ENCODE peak calls at places on chromosome 17, in eight cellular contexts. E, A, Z, M, I, G, S and T are unnamed samples.

GRCh38 chr17:77693301-77693700 is 265.2 kb upstream of the TNRC6C start:
- DNase-seq in E (no peak), A (no peak), Z (no peak), M (no peak), I (no peak), G (no peak), S (no peak), T (no peak)

GRCh38 chr17:4945176-4945943 is 3.0 kb downstream of the PFN1 start:
- DNase-seq in E (peak), A (no peak), Z (peak), M (peak), I (peak), G (peak), S (no peak), T (peak)

GRCh38 chr17:73968680-73969079 is 234.8 kb upstream of the RPL38 start:
- DNase-seq in E (no peak), A (no peak), Z (no peak), M (no peak), I (no peak), G (no peak), S (no peak), T (no peak)

GRCh38 chr17:49365667-49366066 is 3.6 kb upstream of the ZNF652 start:
- DNase-seq in E (no peak), A (no peak), Z (no peak), M (no peak), I (no peak), G (peak), S (no peak), T (peak)

GRCh38 chr17:6682339-6682738 is 30.8 kb downstream of the C17orf100 start:
- DNase-seq in E (no peak), A (no peak), Z (no peak), M (no peak), I (no peak), G (no peak), S (no peak), T (no peak)

GRCh38 chr17:19769946-19770652 is 22.0 kb upstream of the ALDH3A1 start:
- DNase-seq in E (no peak), A (no peak), Z (peak), M (no peak), I (no peak), G (peak), S (no peak), T (peak)

GRCh38 chr17:4152471-4152870 is 9.5 kb downstream of the CYB5D2 start:
- DNase-seq in E (no peak), A (no peak), Z (no peak), M (no peak), I (no peak), G (peak), S (no peak), T (peak)

GRCh38 chr17:57523926-57524634 is 221.0 kb downstream of the CCDC182 start:
- DNase-seq in E (peak), A (no peak), Z (no peak), M (no peak), I (no peak), G (peak), S (no peak), T (peak)

GRCh38 chr17:77613181-77613580 is 345.3 kb upstream of the TNRC6C start:
- DNase-seq in E (no peak), A (no peak), Z (no peak), M (no peak), I (no peak), G (no peak), S (no peak), T (no peak)

GRCh38 chr17:1724351-1724868 is at the start of gene WDR81:
- DNase-seq in E (peak), A (peak), Z (peak), M (peak), I (peak), G (peak), S (no peak), T (peak)

GRCh38 chr17:1557355-1558095 is 5.1 kb downstream of the PITPNA start:
- DNase-seq in E (no peak), A (no peak), Z (peak), M (no peak), I (no peak), G (no peak), S (peak), T (no peak)